ENCODE peak calls at places on chromosomes 13 and 19, in six cellular contexts. S, M, O, V, Z and B are unnamed samples.

GRCh38 chr19:48874309-48875135 is 2.3 kb downstream of the PPP1R15A start:
- DNase-seq in Z (peak; percentile 63), V (peak; percentile 63), O (peak; percentile 69), S (no peak), M (no peak), B (peak; percentile 28)

GRCh38 chr19:16562608-16563025 is 9.6 kb downstream of the SLC35E1 start:
- DNase-seq in Z (no peak), S (no peak), V (no peak), O (no peak), M (no peak), B (no peak)

GRCh38 chr19:8084152-8084551 is 31.6 kb downstream of the CCL25 start:
- DNase-seq in Z (no peak), V (no peak), O (no peak), M (no peak), S (no peak), B (no peak)

GRCh38 chr13:95858286-95859075 is 181.5 kb downstream of the DNAJC3 start:
- DNase-seq in S (no peak), O (no peak), M (no peak), V (no peak), Z (no peak), B (no peak)

GRCh38 chr13:41723136-41723535 is 237.8 kb downstream of the VWA8 start:
- DNase-seq in V (no peak), S (no peak), O (no peak), Z (no peak), M (no peak), B (no peak)

GRCh38 chr19:45564131-45564780 is 20.3 kb downstream of the OPA3 start:
- DNase-seq in O (no peak), Z (peak; percentile 73), S (no peak), M (peak; percentile 53), V (no peak), B (no peak)

GRCh38 chr19:43606569-43607229 is 5.2 kb upstream of the SRRM5 start:
- DNase-seq in M (no peak), Z (no peak), O (no peak), S (no peak), V (no peak), B (no peak)

GRCh38 chr13:70457474-70457873 is 349.2 kb upstream of the KLHL1 start:
- DNase-seq in V (no peak), S (no peak), Z (no peak), O (no peak), M (no peak), B (no peak)

GRCh38 chr13:72774019-72774418 is 7.7 kb downstream of the DIS3 start:
- DNase-seq in Z (no peak), V (peak; percentile 17), S (no peak), O (no peak), M (no peak), B (no peak)

GRCh38 chr19:3586124-3586626 is 897 bp downstream of the GIPC3 start:
- DNase-seq in S (no peak), V (no peak), O (no peak), M (no peak), Z (peak; percentile 49), B (no peak)

GRCh38 chr13:33547035-33547434 is 261.5 kb upstream of the STARD13 start:
- DNase-seq in O (no peak), M (no peak), Z (no peak), S (no peak), V (no peak), B (no peak)

GRCh38 chr13:107838592-107839161 is 376.7 kb downstream of the LIG4 start:
- DNase-seq in O (no peak), M (no peak), Z (no peak), V (no peak), S (no peak), B (no peak)

GRCh38 chr13:36820222-36820621 is 1.2 kb downstream of the RFXAP start:
- DNase-seq in Z (no peak), S (no peak), O (no peak), V (no peak), M (no peak), B (no peak)

GRCh38 chr13:47976325-47976724 is 24.7 kb downstream of the SUCLA2 start:
- DNase-seq in O (no peak), V (peak; percentile 26), S (no peak), M (no peak), Z (no peak), B (no peak)

GRCh38 chr13:78610381-78610883 is 7.1 kb upstream of the POU4F1 start:
- DNase-seq in Z (no peak), O (no peak), S (no peak), V (peak; percentile 15), M (no peak), B (peak; percentile 11)

GRCh38 chr13:37701306-37701705 is 102.7 kb upstream of the POSTN start:
- DNase-seq in V (peak; percentile 75), Z (no peak), S (no peak), M (no peak), O (no peak), B (peak; percentile 47)

GRCh38 chr13:113840541-113841354 is 23.1 kb downstream of the GAS6 start:
- DNase-seq in Z (no peak), O (peak; percentile 36), V (no peak), S (peak; percentile 10), M (no peak), B (no peak)

GRCh38 chr19:30739394-30739793 is 367.2 kb downstream of the ZNF536 start:
- DNase-seq in S (no peak), V (peak; percentile 44), M (no peak), O (no peak), Z (no peak), B (no peak)

GRCh38 chr19:10288662-10289166 is 1.0 kb upstream of the ICAM5 start:
- DNase-seq in M (no peak), S (no peak), O (no peak), Z (peak; percentile 69), V (no peak), B (peak; percentile 22)
- H3K4me3 ChIP-seq in M (peak overlapping the region; percentile 55), S (peak overlapping the region; percentile 59), O (no peak overlapping the region), Z (peak overlapping the region; percentile 36), V (peak overlapping the region; percentile 58), B (peak overlapping the region; percentile 60)

DNA sequence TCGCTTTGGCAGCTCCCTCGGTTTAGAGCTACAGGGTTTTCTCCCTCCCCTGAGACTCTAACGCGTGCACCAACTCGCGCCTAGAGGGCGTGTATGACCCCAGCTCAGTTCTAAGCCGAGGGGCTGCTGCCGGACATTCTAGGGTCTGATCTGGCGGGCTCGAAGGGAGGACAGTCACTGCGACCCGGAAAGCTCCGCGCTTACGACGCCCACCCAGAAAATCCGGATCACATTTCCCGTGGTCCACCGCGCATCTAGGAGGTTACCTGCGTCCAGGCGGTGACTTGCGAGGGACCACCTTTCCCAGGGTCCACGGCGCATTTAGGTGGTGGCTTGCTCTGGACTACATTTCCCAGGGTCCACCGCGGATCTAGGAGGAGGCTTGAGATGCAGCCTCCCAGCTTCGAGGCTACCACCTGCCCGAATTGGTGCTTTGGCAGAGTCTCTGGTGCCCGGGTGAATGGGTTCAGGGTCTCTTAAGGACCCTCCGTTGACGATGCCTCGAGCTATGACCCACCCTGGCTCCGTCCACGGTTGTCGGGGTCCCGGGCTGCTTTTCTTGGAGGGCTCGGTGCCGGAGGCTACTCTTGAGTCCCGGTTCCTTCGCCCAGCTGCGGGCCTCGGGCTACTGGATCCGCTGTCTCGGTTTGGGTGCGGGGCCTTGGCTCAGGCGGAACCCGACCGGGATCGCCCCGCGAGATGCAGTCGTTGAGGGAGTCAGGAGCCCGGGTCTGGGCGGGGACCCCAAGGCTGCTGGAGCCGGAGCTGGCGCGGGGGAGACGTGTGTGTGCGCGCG is 30.5 kb downstream of the ZNF146 start:
- DNase-seq in V (no peak), M (peak; percentile 46), S (no peak), Z (no peak), O (no peak), B (no peak)
- H3K4me3 ChIP-seq in V (peak overlapping the region; percentile 39), M (peak overlapping the region; percentile 47), S (peak overlapping the region; percentile 55), Z (peak overlapping the region; percentile 16), O (peak overlapping the region; percentile 23), B (peak overlapping the region; percentile 34)

GRCh38 chr13:43195551-43195950 is 172.2 kb downstream of the DNAJC15 start:
- DNase-seq in O (no peak), Z (no peak), M (no peak), V (no peak), S (no peak), B (no peak)

GRCh38 chr13:43193789-43194188 is 170.4 kb downstream of the DNAJC15 start:
- DNase-seq in Z (no peak), S (no peak), O (no peak), V (no peak), M (no peak), B (no peak)

GRCh38 chr13:43196750-43197149 is 173.4 kb downstream of the DNAJC15 start:
- DNase-seq in Z (no peak), O (no peak), M (no peak), S (no peak), V (no peak), B (no peak)

GRCh38 chr13:43195112-43195511 is 171.7 kb downstream of the DNAJC15 start:
- DNase-seq in O (no peak), M (no peak), S (no peak), Z (no peak), V (no peak), B (no peak)

DNA sequence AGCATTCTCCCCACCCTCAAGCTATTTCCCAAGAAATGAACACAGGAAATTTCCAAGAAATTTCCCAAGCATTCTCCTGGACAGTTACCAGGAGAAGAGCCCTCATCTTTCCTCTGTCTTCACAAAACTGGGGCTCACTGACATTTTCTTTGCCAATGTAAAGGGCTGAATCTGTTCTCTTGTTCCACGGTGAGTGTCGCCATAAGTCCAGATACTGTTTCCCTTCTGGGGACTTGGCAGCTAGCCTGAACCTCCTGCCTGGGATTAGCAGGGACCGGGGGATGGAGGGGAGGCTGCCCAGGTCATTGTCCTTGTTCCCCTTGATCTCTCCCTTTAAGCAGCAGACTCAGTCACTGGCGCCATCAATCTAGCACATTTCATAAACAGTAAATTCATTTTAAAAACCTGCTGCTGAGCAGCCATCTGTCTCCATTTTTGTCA is 172.8 kb downstream of the DNAJC15 start:
- DNase-seq in M (no peak), S (peak; percentile 23), O (peak; percentile 48), V (peak; percentile 23), Z (no peak), B (no peak)
- H3K4me3 ChIP-seq in M (no peak overlapping the region), S (no peak overlapping the region), O (no peak overlapping the region), V (no peak overlapping the region), Z (no peak overlapping the region), B (no peak overlapping the region)

GRCh38 chr13:102000764-102001163 is 401.1 kb downstream of the FGF14 start:
- DNase-seq in S (no peak), M (no peak), O (no peak), V (no peak), Z (no peak), B (no peak)

GRCh38 chr13:101998129-101998528 is 403.7 kb downstream of the FGF14 start:
- DNase-seq in O (no peak), S (no peak), Z (no peak), M (no peak), V (no peak), B (no peak)

GRCh38 chr13:102002271-102002670 is 399.6 kb downstream of the FGF14 start:
- DNase-seq in O (no peak), S (no peak), M (no peak), Z (no peak), V (no peak), B (no peak)

GRCh38 chr13:102003848-102004570 is 397.8 kb downstream of the FGF14 start:
- DNase-seq in O (no peak), M (no peak), S (no peak), Z (no peak), V (no peak), B (peak; percentile 34)
- H3K4me3 ChIP-seq in O (no peak overlapping the region), M (no peak overlapping the region), S (no peak overlapping the region), Z (no peak overlapping the region), V (no peak overlapping the region), B (no peak overlapping the region)

GRCh38 chr13:75870397-75870801 is 234.3 kb downstream of the LMO7 start:
- DNase-seq in M (no peak), Z (no peak), S (no peak), V (peak; percentile 27), O (no peak), B (no peak)
- H3K4me3 ChIP-seq in M (no peak overlapping the region), Z (peak overlapping the region; percentile 23), S (peak overlapping the region; percentile 54), V (peak overlapping the region; percentile 60), O (no peak overlapping the region), B (peak overlapping the region; percentile 43)

GRCh38 chr19:13669780-13670355 is 94.5 kb upstream of the MRI1 start:
- DNase-seq in Z (no peak), O (no peak), V (no peak), M (no peak), S (no peak), B (no peak)
- H3K4me3 ChIP-seq in Z (no peak overlapping the region), O (no peak overlapping the region), V (no peak overlapping the region), M (no peak overlapping the region), S (no peak overlapping the region), B (no peak overlapping the region)